ENCODE peak calls at places on chromosomes 6 and 20, in nine cellular contexts. R is fibroblast of lung; W is uterus; L is CD4-positive, alpha-beta T cell; I is PC-9; H is heart right ventricle; X is colonic mucosa; U is stomach; S is thoracic aorta. D is an unnamed sample. For H3K9me3, the result is how much of the 10 kb centered on the place peaks cover.

GRCh38 chr6:69914015-69914485 is 47.7 kb downstream of the COL19A1 start:
- DNase-seq in R (no peak), W (no peak), L (no peak), I (no peak), H (no peak), X (no peak), U (no peak), S (no peak), D (no peak)

GRCh38 chr20:9407805-9408421 is 106.5 kb upstream of the LAMP5 start:
- DNase-seq in R (peak), W (peak), L (no peak), I (peak), H (peak), X (peak), U (peak), S (peak), D (peak)

GRCh38 chr6:160163912-160164311 is 42.3 kb downstream of the SLC22A1 start:
- DNase-seq in R (no peak), W (no peak), L (no peak), I (no peak), H (no peak), X (no peak), U (no peak), S (no peak), D (no peak)

GRCh38 chr6:32843321-32843978 is 397 bp downstream of the PSMB8 start:
- DNase-seq in R (no peak), W (no peak), L (no peak), I (no peak), H (no peak), X (no peak), U (no peak), S (no peak), D (no peak)

GRCh38 chr6:55047433-55048044 is 126.8 kb upstream of the HCRTR2 start:
- DNase-seq in R (peak), W (no peak), L (no peak), I (no peak), H (no peak), X (no peak), U (no peak), S (no peak), D (no peak)

GRCh38 chr6:78629154-78629721 is 238.1 kb upstream of the IRAK1BP1 start:
- DNase-seq in R (peak), W (no peak), L (no peak), I (no peak), H (no peak), X (no peak), U (no peak), S (no peak), D (peak)

GRCh38 chr6:84798257-84798656 is 33.9 kb upstream of the TBX18 start:
- DNase-seq in R (no peak), W (no peak), L (no peak), I (no peak), H (no peak), X (no peak), U (no peak), S (no peak), D (no peak)

GRCh38 chr6:39391182-39391581 is 68.7 kb upstream of the KCNK16 start:
- DNase-seq in R (no peak), W (no peak), L (no peak), I (no peak), H (no peak), X (no peak), U (no peak), S (no peak), D (no peak)

GRCh38 chr20:11978496-11978895 is 60.8 kb downstream of the BTBD3 start:
- DNase-seq in R (no peak), W (no peak), L (no peak), I (no peak), H (no peak), X (no peak), U (no peak), S (no peak), D (no peak)

GRCh38 chr6:113414511-113414910 is 442.6 kb upstream of the MARCKS start:
- DNase-seq in R (peak), W (peak), L (no peak), I (peak), H (peak), X (peak), U (peak), S (no peak), D (peak)

GRCh38 chr6:64012351-64013060 is 376.9 kb downstream of the PHF3 start:
- DNase-seq in R (peak), W (no peak), L (no peak), I (no peak), H (no peak), X (peak), U (no peak), S (no peak), D (no peak)

GRCh38 chr6:85506441-85507093 is 56.7 kb downstream of the NT5E start:
- DNase-seq in R (no peak), W (no peak), L (no peak), I (no peak), H (no peak), X (no peak), U (no peak), S (no peak), D (no peak)

GRCh38 chr20:59435496-59435895 is 135.1 kb downstream of the EDN3 start:
- DNase-seq in R (no peak), W (no peak), L (no peak), I (peak), H (no peak), X (no peak), U (no peak), S (no peak), D (no peak)

GRCh38 chr6:158801655-158802294 is 17.4 kb downstream of the EZR start:
- DNase-seq in R (no peak), W (no peak), L (no peak), I (no peak), H (peak), X (peak), U (peak), S (no peak), D (peak)

GRCh38 chr6:34051339-34051919 is 94.5 kb downstream of the GRM4 start:
- DNase-seq in R (no peak), W (no peak), L (no peak), I (no peak), H (no peak), X (no peak), U (no peak), S (no peak), D (no peak)

GRCh38 chr6:2999005-2999620 is 581 bp upstream of the NQO2 start:
- DNase-seq in R (peak), W (no peak), L (no peak), I (peak), H (no peak), X (no peak), U (peak), S (peak), D (no peak)

GRCh38 chr6:33205172-33206026 is 944 bp downstream of the HSD17B8 start:
- DNase-seq in R (peak), W (no peak), L (no peak), I (peak), H (no peak), X (no peak), U (no peak), S (no peak), D (no peak)

GRCh38 chr20:33444797-33445560 is 1.4 kb upstream of the SNTA1 start:
- DNase-seq in R (no peak), W (no peak), L (peak), I (no peak), H (no peak), X (peak), U (peak), S (no peak), D (peak)

GRCh38 chr20:4697874-4698221 is 23.9 kb upstream of the PRND start:
- DNase-seq in R (no peak), W (no peak), L (no peak), I (no peak), H (no peak), X (no peak), U (no peak), S (no peak), D (no peak)

GRCh38 chr6:167296902-167297301 is 5.8 kb downstream of the UNC93A start:
- DNase-seq in R (no peak), W (no peak), L (no peak), I (no peak), H (no peak), X (no peak), U (no peak), S (no peak), D (no peak)

GRCh38 chr20:18679020-18679419 is 91.2 kb downstream of the DTD1 start:
- DNase-seq in R (peak), W (no peak), L (no peak), I (no peak), H (no peak), X (no peak), U (peak), S (no peak), D (peak)

GRCh38 chr6:142015011-142015410 is 117.7 kb upstream of the GJE1 start:
- DNase-seq in R (no peak), W (no peak), L (no peak), I (no peak), H (no peak), X (no peak), U (no peak), S (no peak), D (no peak)

GRCh38 chr6:167056370-167056769 is 57.2 kb downstream of the CEP43 start:
- DNase-seq in R (peak), W (no peak), L (peak), I (no peak), H (no peak), X (no peak), U (no peak), S (no peak), D (no peak)

DNA sequence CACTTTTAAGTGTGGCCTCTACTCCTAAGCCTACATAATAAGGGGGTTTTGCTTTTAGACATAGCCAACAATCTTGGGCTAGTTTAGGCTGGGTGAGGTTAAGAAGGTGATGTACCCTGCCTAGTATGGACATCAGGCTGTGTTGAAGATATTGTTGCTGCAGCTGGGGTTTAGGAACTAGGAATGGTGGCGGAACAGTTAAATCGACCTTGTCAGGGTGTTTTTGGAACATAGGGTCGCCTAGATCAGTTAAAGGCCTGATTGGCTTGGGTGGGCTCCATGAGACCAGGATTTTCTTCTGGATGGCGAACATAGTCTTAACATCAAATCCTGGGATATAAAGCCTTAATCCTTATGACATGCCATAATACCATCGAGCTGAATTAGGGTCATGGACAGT is 156.1 kb downstream of the TRIM27 start:
- DNase-seq in R (no peak), W (no peak), L (no peak), I (no peak), H (no peak), X (no peak), U (no peak), S (no peak), D (no peak)
- H3K9me3 ChIP-seq in R (under half), W (under half), L (under half), I (under half), H (under half), X (under half), U (under half), S (under half), D (under half)

GRCh38 chr6:100458841-100459154 is 5.9 kb downstream of the SIM1 start:
- DNase-seq in R (no peak), W (no peak), L (no peak), I (no peak), H (no peak), X (no peak), U (no peak), S (no peak), D (no peak)
- H3K9me3 ChIP-seq in R (under half), W (under half), L (half or more), I (under half), H (under half), X (under half), U (under half), S (under half), D (under half)

GRCh38 chr20:7217606-7218005 is 450.1 kb downstream of the BMP2 start:
- DNase-seq in R (no peak), W (no peak), L (no peak), I (no peak), H (no peak), X (no peak), U (no peak), S (no peak), D (no peak)
- H3K9me3 ChIP-seq in R (under half), W (under half), L (under half), I (under half), H (under half), X (under half), U (under half), S (under half), D (under half)

GRCh38 chr6:5813625-5814027 is 193.1 kb downstream of the NRN1 start:
- DNase-seq in R (no peak), W (no peak), L (no peak), I (no peak), H (no peak), X (no peak), U (no peak), S (no peak), D (no peak)

GRCh38 chr6:5814116-5814515 is 192.6 kb downstream of the NRN1 start:
- DNase-seq in R (no peak), W (no peak), L (no peak), I (no peak), H (no peak), X (no peak), U (no peak), S (no peak), D (no peak)

DNA sequence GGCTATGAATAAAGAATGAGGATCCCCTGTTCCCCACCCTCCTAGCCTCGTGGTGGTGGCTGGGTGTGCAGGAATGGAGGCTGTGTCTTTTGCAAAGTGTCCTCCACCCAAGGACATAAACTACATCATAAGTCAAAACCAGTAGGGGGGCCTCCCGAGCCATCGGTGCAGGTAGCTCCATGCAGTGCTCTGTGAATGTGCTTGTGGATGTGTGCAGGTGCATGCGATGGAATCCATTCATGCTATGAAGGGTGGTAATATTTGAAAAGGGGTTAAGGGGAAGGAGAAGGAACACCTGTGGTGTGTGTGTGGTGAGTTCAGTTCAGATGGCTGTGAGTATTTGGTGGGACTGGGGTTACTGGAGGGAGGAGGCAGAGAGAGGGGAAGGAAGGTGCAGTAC is 197.3 kb downstream of the NRN1 start:
- DNase-seq in R (no peak), W (no peak), L (no peak), I (no peak), H (no peak), X (no peak), U (no peak), S (no peak), D (no peak)
- H3K9me3 ChIP-seq in R (under half), W (under half), L (under half), I (under half), H (under half), X (under half), U (under half), S (under half), D (under half)

GRCh38 chr6:89612121-89612520 is 26.4 kb downstream of the LYRM2 start:
- DNase-seq in R (no peak), W (no peak), L (no peak), I (no peak), H (no peak), X (no peak), U (no peak), S (no peak), D (no peak)

GRCh38 chr6:89613790-89614189 is 24.8 kb downstream of the LYRM2 start:
- DNase-seq in R (no peak), W (no peak), L (no peak), I (no peak), H (no peak), X (no peak), U (no peak), S (no peak), D (no peak)

GRCh38 chr6:89610149-89610642 is 28.4 kb downstream of the LYRM2 start:
- DNase-seq in R (peak), W (peak), L (peak), I (no peak), H (peak), X (peak), U (peak), S (no peak), D (peak)

GRCh38 chr6:89615882-89616281 is 22.7 kb downstream of the LYRM2 start:
- DNase-seq in R (no peak), W (no peak), L (no peak), I (no peak), H (no peak), X (no peak), U (no peak), S (no peak), D (no peak)

GRCh38 chr6:89611666-89612065 is 26.9 kb downstream of the LYRM2 start:
- DNase-seq in R (peak), W (no peak), L (no peak), I (no peak), H (no peak), X (no peak), U (no peak), S (no peak), D (no peak)
- H3K9me3 ChIP-seq in R (under half), W (under half), L (under half), I (under half), H (under half), X (under half), U (under half), S (under half), D (under half)

GRCh38 chr20:7210910-7211309 is 443.4 kb downstream of the BMP2 start:
- DNase-seq in R (no peak), W (no peak), L (no peak), I (no peak), H (no peak), X (no peak), U (no peak), S (no peak), D (no peak)

GRCh38 chr20:7214081-7214740 is 446.7 kb downstream of the BMP2 start:
- DNase-seq in R (no peak), W (no peak), L (no peak), I (no peak), H (no peak), X (no peak), U (no peak), S (no peak), D (no peak)
- H3K9me3 ChIP-seq in R (under half), W (under half), L (under half), I (under half), H (under half), X (under half), U (under half), S (under half), D (under half)

D was measured in body of pancreas.